ENCODE peak calls at places on chromosomes 3 and 15, in nine cellular contexts. N is right lobe of liver, T is breast epithelium, Y is H1, Q is uterus, P is stomach, J is HepG2, R is heart left ventricle, C is transverse colon. X is an unnamed sample. For H3K27me3, the result is how much of the 10 kb centered on the place peaks cover.

GRCh38 chr3:46861293-46861995 is 1.8 kb downstream of the MYL3 start:
- DNase-seq in N (peak), T (no peak), Y (no peak), Q (peak), P (no peak), J (peak), R (peak), C (no peak), X (peak)

GRCh38 chr3:123480428-123480827 is 31.5 kb upstream of the ADCY5 start:
- DNase-seq in N (no peak), T (no peak), Y (no peak), Q (no peak), P (no peak), J (no peak), R (no peak), C (no peak), X (no peak)

GRCh38 chr15:72077950-72078349 is 40.0 kb downstream of the MYO9A start:
- DNase-seq in N (no peak), T (no peak), Y (no peak), Q (no peak), P (no peak), J (no peak), R (no peak), C (no peak), X (no peak)

GRCh38 chr3:127323581-127323980 is 35.7 kb upstream of the PRR20G start:
- DNase-seq in N (no peak), T (no peak), Y (no peak), Q (no peak), P (no peak), J (no peak), R (no peak), C (no peak), X (no peak)

GRCh38 chr3:46812237-46812791 is 50.9 kb downstream of the MYL3 start:
- DNase-seq in N (peak), T (peak), Y (peak), Q (peak), P (peak), J (no peak), R (peak), C (peak), X (peak)

GRCh38 chr15:31511707-31512310 is 185.2 kb downstream of the KLF13 start:
- DNase-seq in N (no peak), T (peak), Y (no peak), Q (no peak), P (no peak), J (no peak), R (no peak), C (no peak), X (no peak)

GRCh38 chr15:80852676-80853075 is 73.5 kb downstream of the CEMIP start:
- DNase-seq in N (no peak), T (no peak), Y (no peak), Q (no peak), P (no peak), J (no peak), R (no peak), C (peak), X (no peak)

GRCh38 chr3:180747805-180748361 is 68.6 kb upstream of the CCDC39 start:
- DNase-seq in N (no peak), T (no peak), Y (no peak), Q (no peak), P (no peak), J (no peak), R (no peak), C (no peak), X (no peak)

GRCh38 chr3:12465826-12466225 is 18.5 kb upstream of the TSEN2 start:
- DNase-seq in N (no peak), T (no peak), Y (no peak), Q (no peak), P (no peak), J (no peak), R (no peak), C (no peak), X (no peak)

GRCh38 chr3:32391643-32392529 is at the start of gene CMTM7:
- DNase-seq in N (peak), T (peak), Y (peak), Q (peak), P (peak), J (peak), R (peak), C (peak), X (peak)

GRCh38 chr15:96329403-96329981 is 1.0 kb upstream of the NR2F2 start:
- DNase-seq in N (no peak), T (no peak), Y (no peak), Q (no peak), P (no peak), J (no peak), R (no peak), C (no peak), X (no peak)

GRCh38 chr3:184553385-184553784 is 8.2 kb upstream of the EPHB3 start:
- DNase-seq in N (no peak), T (no peak), Y (no peak), Q (no peak), P (no peak), J (no peak), R (no peak), C (no peak), X (no peak)

GRCh38 chr3:43296565-43296964 is 10.2 kb downstream of the SNRK start:
- DNase-seq in N (no peak), T (no peak), Y (no peak), Q (no peak), P (no peak), J (no peak), R (no peak), C (peak), X (no peak)

GRCh38 chr15:68511073-68511991 is 67.5 kb upstream of the CORO2B start:
- DNase-seq in N (no peak), T (peak), Y (no peak), Q (peak), P (no peak), J (no peak), R (no peak), C (no peak), X (no peak)

GRCh38 chr3:170180107-170180951 is 1.2 kb downstream of the PHC3 start:
- DNase-seq in N (no peak), T (no peak), Y (no peak), Q (no peak), P (peak), J (no peak), R (no peak), C (no peak), X (no peak)

GRCh38 chr3:119359476-119359998 is 65.4 kb downstream of the ARHGAP31 start:
- DNase-seq in N (no peak), T (no peak), Y (no peak), Q (no peak), P (no peak), J (no peak), R (no peak), C (no peak), X (no peak)

GRCh38 chr3:106305882-106306445 is 437.2 kb upstream of the CBLB start:
- DNase-seq in N (no peak), T (no peak), Y (no peak), Q (no peak), P (no peak), J (no peak), R (no peak), C (no peak), X (no peak)

GRCh38 chr15:20294651-20295237 is 246.9 kb downstream of the GOLGA6L6 start:
- DNase-seq in N (no peak), T (peak), Y (peak), Q (no peak), P (no peak), J (no peak), R (peak), C (no peak), X (no peak)

GRCh38 chr15:81315452-81316203 is 8.3 kb downstream of the STARD5 start:
- DNase-seq in N (no peak), T (no peak), Y (no peak), Q (no peak), P (no peak), J (no peak), R (no peak), C (no peak), X (no peak)

GRCh38 chr15:81280086-81280485 is 43.9 kb downstream of the STARD5 start:
- DNase-seq in N (no peak), T (no peak), Y (no peak), Q (no peak), P (no peak), J (no peak), R (no peak), C (no peak), X (no peak)

GRCh38 chr3:64888840-64889239 is 201.0 kb upstream of the ADAMTS9 start:
- DNase-seq in N (no peak), T (no peak), Y (no peak), Q (no peak), P (no peak), J (no peak), R (no peak), C (no peak), X (no peak)

GRCh38 chr3:45528429-45528828 is 66.1 kb upstream of the LIMD1 start:
- DNase-seq in N (no peak), T (no peak), Y (no peak), Q (no peak), P (no peak), J (no peak), R (no peak), C (no peak), X (no peak)

GRCh38 chr3:49022751-49023171 is 840 bp downstream of the NDUFAF3 start:
- DNase-seq in N (no peak), T (no peak), Y (no peak), Q (no peak), P (no peak), J (peak), R (no peak), C (no peak), X (peak)

GRCh38 chr3:49021813-49022720 is at the start of gene NDUFAF3:
- DNase-seq in N (peak), T (peak), Y (peak), Q (peak), P (peak), J (peak), R (peak), C (peak), X (peak)

GRCh38 chr3:49019941-49020334 is 1.6 kb upstream of the DALRD3 start:
- DNase-seq in N (no peak), T (no peak), Y (no peak), Q (no peak), P (no peak), J (no peak), R (no peak), C (peak), X (no peak)

GRCh38 chr3:49020335-49021212 is 1.3 kb upstream of the NDUFAF3 start:
- DNase-seq in N (peak), T (peak), Y (peak), Q (no peak), P (peak), J (no peak), R (peak), C (peak), X (peak)

GRCh38 chr3:49021213-49021812 is 608 bp upstream of the NDUFAF3 start:
- DNase-seq in N (peak), T (peak), Y (peak), Q (peak), P (peak), J (peak), R (peak), C (peak), X (peak)
- TF ChIP-seq POLR2A in N (peak), T (peak), Y (peak), Q (peak), P (no peak), J (no peak), R (peak), C (peak), X (peak)

DNA sequence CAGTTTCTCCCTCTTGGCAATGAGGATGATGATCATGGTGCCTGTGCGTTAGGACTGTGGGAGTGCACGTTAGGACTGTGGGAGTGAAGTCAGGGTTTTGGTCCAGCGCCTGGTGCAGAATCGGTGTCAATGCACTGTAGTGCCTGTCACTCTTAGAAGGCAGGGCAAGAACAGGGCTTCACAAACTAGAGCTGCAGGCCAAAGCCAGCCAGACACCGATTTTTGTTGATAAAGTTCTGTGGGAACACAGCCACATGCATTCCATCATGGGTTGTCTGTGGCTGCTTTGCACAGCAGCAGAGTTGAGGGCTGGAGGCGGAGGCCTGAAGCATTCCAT is 32.6 kb upstream of the NR2C2 start:
- DNase-seq in N (no peak), T (no peak), Y (no peak), Q (no peak), P (peak), J (no peak), R (no peak), C (no peak), X (no peak)
- H3K27me3 ChIP-seq in N (under half), T (under half), Y (under half), Q (under half), P (under half), J (under half), R (under half), C (under half), X (under half)

GRCh38 chr15:43748376-43748775 is 2.1 kb downstream of the PDIA3 start:
- DNase-seq in N (no peak), T (no peak), Y (no peak), Q (no peak), P (no peak), J (no peak), R (no peak), C (no peak), X (no peak)

GRCh38 chr15:43749690-43750345 is 3.6 kb downstream of the PDIA3 start:
- DNase-seq in N (peak), T (no peak), Y (no peak), Q (no peak), P (peak), J (no peak), R (no peak), C (no peak), X (no peak)

GRCh38 chr15:43751885-43752284 is 5.6 kb downstream of the PDIA3 start:
- DNase-seq in N (no peak), T (no peak), Y (no peak), Q (no peak), P (no peak), J (no peak), R (no peak), C (no peak), X (no peak)
- H3K4me3 ChIP-seq in N (no peak), T (no peak), Y (no peak), Q (no peak), P (no peak), J (no peak), R (no peak), C (no peak), X (no peak)

GRCh38 chr15:40870716-40871115 is 3.3 kb downstream of the RHOV start:
- DNase-seq in N (no peak), T (no peak), Y (no peak), Q (no peak), P (no peak), J (no peak), R (no peak), C (no peak), X (no peak)

GRCh38 chr15:40872791-40873526 is 1.1 kb downstream of the RHOV start:
- DNase-seq in N (no peak), T (no peak), Y (no peak), Q (no peak), P (no peak), J (no peak), R (no peak), C (no peak), X (no peak)

GRCh38 chr15:40869686-40870085 is 4.3 kb downstream of the RHOV start:
- DNase-seq in N (no peak), T (no peak), Y (no peak), Q (no peak), P (no peak), J (no peak), R (no peak), C (no peak), X (no peak)

GRCh38 chr15:40873625-40874561 is at the start of gene RHOV:
- DNase-seq in N (peak), T (peak), Y (peak), Q (no peak), P (peak), J (peak), R (peak), C (peak), X (peak)

GRCh38 chr15:40871749-40872617 is 2.1 kb downstream of the RHOV start:
- DNase-seq in N (no peak), T (peak), Y (no peak), Q (no peak), P (peak), J (no peak), R (no peak), C (peak), X (no peak)
- TF ChIP-seq POLR2A in N (no peak), T (no peak), Y (no peak), Q (no peak), P (no peak), J (no peak), R (no peak), C (no peak), X (no peak)

GRCh38 chr3:13876451-13876850 is 3.4 kb downstream of the WNT7A start:
- DNase-seq in N (no peak), T (no peak), Y (no peak), Q (no peak), P (no peak), J (no peak), R (no peak), C (no peak), X (no peak)
- H3K27me3 ChIP-seq in N (under half), T (half or more), Y (under half), Q (under half), P (half or more), J (under half), R (half or more), C (half or more), X (under half)

GRCh38 chr3:99638244-99638948 is at the start of gene COL8A1:
- DNase-seq in N (peak), T (peak), Y (peak), Q (peak), P (no peak), J (no peak), R (peak), C (peak), X (peak)

GRCh38 chr3:99635348-99635747 is 3.0 kb upstream of the COL8A1 start:
- DNase-seq in N (no peak), T (no peak), Y (no peak), Q (no peak), P (no peak), J (no peak), R (no peak), C (no peak), X (no peak)

GRCh38 chr3:99639579-99639978 is 1.2 kb downstream of the COL8A1 start:
- DNase-seq in N (no peak), T (no peak), Y (no peak), Q (no peak), P (no peak), J (no peak), R (no peak), C (no peak), X (no peak)

GRCh38 chr3:99637041-99637380 is 1.4 kb upstream of the COL8A1 start:
- DNase-seq in N (no peak), T (no peak), Y (no peak), Q (no peak), P (no peak), J (no peak), R (no peak), C (no peak), X (no peak)

DNA sequence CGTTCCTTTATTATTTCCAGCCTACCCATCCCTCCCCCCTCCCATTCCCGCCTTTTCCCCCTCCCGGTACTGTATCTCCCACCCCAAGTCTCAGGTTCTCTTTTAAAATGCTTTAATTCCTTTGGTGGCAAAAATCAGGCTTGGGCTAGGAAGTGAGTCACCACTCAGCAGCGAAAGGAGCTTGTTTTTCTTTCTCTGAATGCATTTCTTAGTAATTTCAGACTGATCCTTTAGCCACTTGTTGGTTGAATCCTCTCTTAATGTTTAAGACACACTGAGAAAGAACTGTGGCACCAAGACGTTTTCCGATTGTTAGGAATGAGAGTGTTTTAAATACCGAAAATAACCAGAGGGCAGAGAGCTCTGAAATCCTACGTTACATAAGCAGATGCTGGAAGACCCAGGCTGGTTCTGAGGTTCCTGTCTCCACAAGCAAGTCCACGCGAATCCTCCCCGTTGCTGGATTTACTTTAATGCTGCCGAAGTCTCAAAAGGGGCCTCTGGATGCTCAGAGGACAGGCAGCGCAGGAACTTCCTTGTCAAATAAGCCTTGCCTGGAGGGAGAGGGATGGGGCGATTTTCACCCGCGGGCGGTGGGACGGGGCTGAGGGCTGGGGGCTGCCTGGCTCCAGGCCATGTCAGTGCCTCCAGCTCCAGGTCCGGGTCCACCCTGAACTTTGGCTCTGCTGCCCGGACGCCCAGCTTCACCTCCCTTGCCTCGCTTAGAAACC is 848 bp upstream of the COL8A1 start:
- DNase-seq in N (no peak), T (no peak), Y (no peak), Q (peak), P (no peak), J (no peak), R (no peak), C (no peak), X (no peak)
- H3K4me3 ChIP-seq in N (peak), T (peak), Y (peak), Q (peak), P (peak), J (no peak), R (peak), C (peak), X (peak)

DNA sequence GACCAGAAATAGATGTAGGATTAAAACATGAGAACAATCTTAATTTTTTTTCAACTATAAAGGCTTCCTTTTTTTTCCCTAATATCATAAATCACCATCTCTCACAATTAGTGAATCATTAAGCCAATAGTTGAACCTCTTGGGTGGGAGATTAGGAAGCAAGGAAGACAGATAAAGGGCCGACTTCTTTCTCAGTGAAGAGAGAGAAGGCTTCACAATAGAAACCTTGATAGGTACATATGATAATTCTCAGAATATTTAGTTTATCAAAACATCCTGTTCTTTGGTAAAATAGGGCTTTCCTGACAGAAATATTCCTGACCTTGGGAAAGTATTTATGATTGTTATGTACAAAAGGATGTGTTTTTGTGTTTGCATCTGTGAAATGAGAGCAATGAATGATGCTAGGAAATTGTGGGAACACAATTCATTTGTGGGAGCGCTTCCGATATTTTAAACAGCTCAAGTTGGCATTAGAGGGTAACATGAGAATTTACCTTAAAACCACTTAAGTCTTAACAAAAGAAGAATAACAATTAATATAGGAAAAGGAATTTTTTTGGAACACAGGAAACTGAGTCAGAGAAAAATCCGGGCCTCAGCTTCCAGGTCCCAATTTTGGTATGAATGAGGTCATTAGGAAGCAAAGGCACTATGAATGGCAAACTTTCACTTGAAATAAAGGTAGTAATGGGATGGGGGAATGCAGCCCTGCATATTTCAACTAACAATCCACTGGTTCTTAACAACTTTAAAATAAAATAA is 263.2 kb upstream of the TGFBR2 start:
- DNase-seq in N (no peak), T (no peak), Y (no peak), Q (no peak), P (no peak), J (no peak), R (no peak), C (no peak), X (no peak)
- TF ChIP-seq POLR2A in N (no peak), T (no peak), Y (no peak), Q (no peak), P (no peak), J (no peak), R (no peak), C (no peak), X (no peak)